ENCODE peak calls at places on chromosomes 11 and 22, in four cellular contexts. H is PC-9, R is GM23338, Z is H9. G is an unnamed sample.
A peak's percentile ranks its signal among the peaks of the same experiment; 100 is the strongest.

GRCh38 chr22:44448271-44448780 is 49.7 kb downstream of the RTL6 start:
- DNase-seq in H (peak; percentile 89), R (no peak), Z (no peak), G (peak; percentile 90)

GRCh38 chr11:2206291-2206690 is 34.7 kb upstream of the TH start:
- DNase-seq in H (no peak), R (no peak), Z (peak; percentile 23), G (no peak)

GRCh38 chr11:87374206-87374793 is 336.6 kb downstream of the TMEM135 start:
- DNase-seq in H (no peak), R (no peak), Z (no peak), G (peak; percentile 76)

GRCh38 chr22:35587447-35587870 is 29.7 kb downstream of the MB start:
- DNase-seq in H (peak; percentile 88), R (no peak), Z (no peak), G (no peak)

GRCh38 chr11:67368621-67369020 is 4.8 kb downstream of the CLCF1 start:
- DNase-seq in H (no peak), R (no peak), Z (no peak), G (no peak)

GRCh38 chr11:58905716-58906547 is 33.4 kb upstream of the GLYATL1 start:
- DNase-seq in H (no peak), R (peak; percentile 96), Z (peak; percentile 94), G (peak; percentile 94)

GRCh38 chr22:17563936-17564391 is 666 bp downstream of the SLC25A18 start:
- DNase-seq in H (no peak), R (no peak), Z (no peak), G (peak; percentile 64)

GRCh38 chr22:26321469-26321913 is 107.6 kb upstream of the ASPHD2 start:
- DNase-seq in H (no peak), R (peak; percentile 23), Z (no peak), G (peak; percentile 87)

GRCh38 chr11:15800121-15800800 is 556.1 kb downstream of the SOX6 start:
- DNase-seq in H (peak; percentile 50), R (no peak), Z (no peak), G (peak; percentile 96)

GRCh38 chr11:130181295-130182272 is 22.0 kb downstream of the ST14 start:
- DNase-seq in H (peak; percentile 25), R (no peak), Z (no peak), G (peak; percentile 74)

GRCh38 chr11:32792948-32793475 is 1.4 kb downstream of the CCDC73 start:
- DNase-seq in H (peak; percentile 62), R (peak; percentile 71), Z (peak; percentile 36), G (peak; percentile 42)
- H2AFZ ChIP-seq in H (peak overlapping the region; percentile 76), R (no peak overlapping the region), Z (no peak overlapping the region), G (peak overlapping the region; percentile 84)

DNA sequence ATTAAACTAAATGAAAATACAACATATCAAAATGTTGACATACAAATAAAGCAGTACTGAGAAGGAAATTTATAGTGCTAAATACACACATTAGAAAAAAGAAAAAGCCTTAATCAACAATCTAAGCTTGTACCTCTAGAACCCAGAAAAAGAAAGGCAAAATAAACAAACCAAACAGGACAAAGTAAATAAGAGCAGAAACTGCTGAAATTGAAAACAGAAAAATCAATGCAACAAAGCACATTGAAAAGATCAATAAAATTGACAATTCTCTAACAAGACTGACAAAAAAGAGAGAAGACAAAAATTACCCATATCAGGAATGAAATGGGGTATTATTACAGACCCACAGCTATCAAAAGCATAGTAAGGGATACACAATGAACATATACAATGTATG is 21.0 kb downstream of the DCUN1D5 start:
- DNase-seq in H (no peak), R (no peak), Z (no peak), G (no peak)
- H3K27ac ChIP-seq in H (no peak overlapping the region), R (no peak overlapping the region), Z (no peak overlapping the region), G (no peak overlapping the region)

GRCh38 chr22:30615543-30615954 is 8.6 kb downstream of the TCN2 start:
- DNase-seq in H (no peak), R (no peak), Z (no peak), G (no peak)
- H2AFZ ChIP-seq in H (no peak overlapping the region), R (no peak overlapping the region), Z (no peak overlapping the region), G (no peak overlapping the region)

DNA sequence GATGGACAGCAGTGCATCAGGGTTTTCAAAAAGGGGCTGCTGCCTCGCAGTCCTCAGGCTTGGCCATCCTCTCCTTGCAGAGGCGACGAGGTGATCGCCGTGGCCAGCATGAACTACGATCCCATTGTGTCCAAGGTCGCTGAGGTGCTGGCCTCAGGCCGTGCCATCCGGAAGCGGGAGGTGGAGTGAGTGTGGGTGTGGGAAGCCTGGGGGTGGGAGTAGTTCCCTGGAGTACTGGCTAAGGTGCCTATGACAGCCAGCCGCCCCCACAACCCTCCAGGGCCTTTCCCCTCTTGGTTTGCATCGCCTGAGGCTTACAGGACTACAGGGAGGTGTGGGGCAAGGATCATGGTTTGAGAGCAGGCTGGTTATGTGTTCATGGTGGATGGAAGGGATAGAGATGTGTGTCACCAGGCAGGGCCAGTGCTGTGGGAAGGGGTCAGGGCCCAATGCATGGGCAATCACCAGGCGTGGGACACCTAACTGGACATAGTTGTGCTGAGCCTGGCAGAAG is 2.1 kb upstream of the LZTR1 start:
- DNase-seq in H (no peak), R (no peak), Z (peak; percentile 49), G (no peak)
- H3K27ac ChIP-seq in H (no peak overlapping the region), R (no peak overlapping the region), Z (no peak overlapping the region), G (no peak overlapping the region)

GRCh38 chr22:20646377-20646776 is 127.5 kb upstream of the SERPIND1 start:
- DNase-seq in H (no peak), R (no peak), Z (peak; percentile 6), G (no peak)
- H2AFZ ChIP-seq in H (no peak overlapping the region), R (no peak overlapping the region), Z (no peak overlapping the region), G (no peak overlapping the region)

DNA sequence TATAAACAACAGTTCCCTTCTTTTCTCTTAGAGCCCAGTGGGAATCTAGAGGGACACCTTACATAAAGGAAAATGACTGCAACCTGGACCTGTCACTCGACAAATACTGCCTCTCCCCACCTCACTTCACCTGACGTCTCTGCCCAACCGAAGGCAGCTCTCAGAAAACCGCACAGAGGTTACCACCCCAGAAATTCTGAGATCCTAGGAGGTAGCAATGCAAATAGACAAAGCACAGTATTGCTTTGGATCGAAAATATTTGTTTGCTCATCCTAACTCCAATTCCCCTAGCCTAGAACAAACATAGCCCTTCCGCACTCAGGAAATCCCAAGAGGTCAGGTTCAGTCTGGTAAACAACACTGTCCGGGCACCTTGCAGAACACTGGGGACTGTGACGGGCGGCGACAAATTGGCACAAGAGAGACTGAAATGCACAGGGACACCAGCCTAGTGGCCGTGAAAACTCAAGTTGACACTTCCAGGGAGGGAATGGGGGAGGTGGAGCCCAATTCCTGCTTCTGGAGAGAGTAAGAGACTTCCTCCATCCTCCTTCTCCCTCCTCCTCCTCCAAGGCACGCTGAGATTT is 420 bp upstream of the TRIM44 start:
- DNase-seq in H (peak; percentile 38), R (no peak), Z (no peak), G (no peak)
- H3K27ac ChIP-seq in H (peak overlapping the region; percentile 89), R (peak overlapping the region; percentile 22), Z (no peak overlapping the region), G (peak overlapping the region; percentile 97)

DNA sequence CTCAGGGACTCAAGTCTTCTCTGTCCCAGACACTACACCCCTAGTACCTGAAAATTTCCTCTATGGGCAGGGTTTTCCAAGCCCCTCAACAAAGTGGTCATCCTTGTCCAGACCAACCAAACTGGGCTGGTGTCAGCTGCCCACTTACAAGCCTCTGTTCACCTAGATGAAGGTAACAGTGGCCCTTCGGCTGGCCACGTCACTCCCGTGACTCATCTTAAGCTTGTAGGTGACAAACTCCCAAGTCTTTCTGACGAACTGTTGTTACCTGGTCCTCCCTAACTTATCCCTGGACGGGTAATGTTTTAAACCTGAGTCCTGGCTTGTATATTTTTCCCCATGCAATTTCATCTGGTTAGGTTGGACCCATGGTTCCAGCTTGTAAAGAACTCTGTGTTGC is 4.7 kb downstream of the CXCR5 start:
- DNase-seq in H (peak; percentile 55), R (no peak), Z (no peak), G (no peak)
- H2AFZ ChIP-seq in H (no peak overlapping the region), R (no peak overlapping the region), Z (no peak overlapping the region), G (no peak overlapping the region)

DNA sequence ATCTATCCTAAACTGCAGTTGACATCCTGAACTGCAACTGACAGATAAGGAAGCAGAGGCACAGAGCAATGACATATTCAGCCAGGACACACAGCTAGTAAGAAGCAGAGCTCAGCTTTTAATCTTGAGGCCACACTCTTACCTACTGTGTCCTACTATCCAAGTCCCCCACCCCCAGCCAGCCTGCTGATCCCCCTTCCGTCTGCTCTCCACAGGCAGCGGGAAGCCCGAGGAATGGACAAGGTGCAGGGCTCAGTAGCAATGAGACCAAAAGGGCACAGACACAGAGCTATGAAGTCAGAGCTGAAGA is 4.3 kb downstream of the POLR3H start:
- DNase-seq in H (no peak), R (no peak), Z (no peak), G (no peak)
- H3K27ac ChIP-seq in H (no peak overlapping the region), R (no peak overlapping the region), Z (no peak overlapping the region), G (no peak overlapping the region)

G was measured in fibroblast of lung.